ENCODE peak calls at places on chromosomes 12 and 14, in four cellular contexts. A is stomach, J is HepG2, H is sigmoid colon. T is an unnamed sample.

GRCh38 chr12:104579716-104580495 is 123.2 kb downstream of the CHST11 start:
- DNase-seq in J (no peak), H (no peak), A (no peak), T (no peak)

GRCh38 chr14:36647827-36648753 is 13.6 kb upstream of the PAX9 start:
- DNase-seq in H (no peak), J (peak; percentile 61), A (no peak), T (no peak)

GRCh38 chr12:115880238-115880637 is 397.3 kb downstream of the MED13L start:
- DNase-seq in A (no peak), J (no peak), H (no peak), T (no peak)

GRCh38 chr14:60188696-60189095 is 23.5 kb upstream of the DHRS7 start:
- DNase-seq in H (no peak), A (no peak), J (no peak), T (no peak)

GRCh38 chr12:2244013-2244861 is 191.4 kb downstream of the CACNA1C start:
- DNase-seq in A (no peak), H (peak; percentile 87), J (peak; percentile 50), T (peak; percentile 34)

GRCh38 chr14:21262410-21262809 is 6.8 kb downstream of the HNRNPC start:
- DNase-seq in H (no peak), A (no peak), J (no peak), T (no peak)

GRCh38 chr14:96126339-96126770 is 78.3 kb upstream of the BDKRB2 start:
- DNase-seq in H (no peak), J (no peak), A (no peak), T (no peak)

GRCh38 chr12:117494833-117495714 is 133.6 kb upstream of the NOS1 start:
- DNase-seq in H (no peak), A (peak; percentile 73), J (peak; percentile 10), T (peak; percentile 9)

GRCh38 chr12:124774054-124774461 is 89.6 kb downstream of the SCARB1 start:
- DNase-seq in H (no peak), A (no peak), J (no peak), T (no peak)

GRCh38 chr12:133227281-133227852 is 8.3 kb downstream of the ANHX start:
- DNase-seq in A (no peak), H (no peak), J (no peak), T (no peak)

GRCh38 chr12:57751432-57751787 is 700 bp downstream of the CDK4 start:
- DNase-seq in H (peak; percentile 63), A (no peak), J (no peak), T (no peak)

GRCh38 chr12:124927325-124928094 is 13.1 kb upstream of the UBC start:
- DNase-seq in H (peak; percentile 96), A (peak; percentile 95), J (peak; percentile 85), T (peak; percentile 95)

GRCh38 chr14:62800577-62800976 is 244.7 kb downstream of the KCNH5 start:
- DNase-seq in J (no peak), H (no peak), A (no peak), T (no peak)

GRCh38 chr12:131991816-131992430 is 42.2 kb downstream of the EP400 start:
- DNase-seq in J (no peak), A (no peak), H (no peak), T (no peak)

GRCh38 chr12:52151859-52152783 is 39.7 kb downstream of the KRT80 start:
- DNase-seq in H (peak; percentile 84), J (no peak), A (peak; percentile 79), T (peak; percentile 77)

GRCh38 chr14:106513302-106513701 is 986.9 kb downstream of the TMEM121 start:
- DNase-seq in H (no peak), A (no peak), J (no peak), T (no peak)

GRCh38 chr12:118189761-118190181 is 53.8 kb downstream of the PEBP1 start:
- DNase-seq in J (no peak), H (peak; percentile 65), A (no peak), T (no peak)

DNA sequence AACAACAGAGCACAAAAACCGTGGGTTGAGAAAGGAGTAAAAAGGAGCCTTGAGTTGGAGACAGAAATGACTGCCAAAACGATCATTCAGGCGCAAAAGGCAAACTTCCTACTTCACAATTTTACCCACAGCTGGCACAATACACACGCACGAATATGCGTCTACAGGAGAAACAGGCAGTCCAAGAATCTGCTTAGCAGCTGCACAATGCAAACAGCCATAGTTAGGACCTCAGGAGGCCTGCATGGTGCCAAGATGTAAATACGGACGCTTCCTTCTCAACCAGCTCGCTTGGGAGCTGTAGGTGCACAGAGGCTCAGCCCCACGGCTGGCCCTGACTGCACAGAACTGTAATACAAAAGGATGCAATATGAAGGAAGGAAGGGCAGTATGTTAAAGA is 250.1 kb upstream of the CAND1 start:
- DNase-seq in H (no peak), J (no peak), A (no peak), T (no peak)
- TF ChIP-seq POLR2AphosphoS5 in H (no peak), J (no peak), A (no peak), T (no peak)

DNA sequence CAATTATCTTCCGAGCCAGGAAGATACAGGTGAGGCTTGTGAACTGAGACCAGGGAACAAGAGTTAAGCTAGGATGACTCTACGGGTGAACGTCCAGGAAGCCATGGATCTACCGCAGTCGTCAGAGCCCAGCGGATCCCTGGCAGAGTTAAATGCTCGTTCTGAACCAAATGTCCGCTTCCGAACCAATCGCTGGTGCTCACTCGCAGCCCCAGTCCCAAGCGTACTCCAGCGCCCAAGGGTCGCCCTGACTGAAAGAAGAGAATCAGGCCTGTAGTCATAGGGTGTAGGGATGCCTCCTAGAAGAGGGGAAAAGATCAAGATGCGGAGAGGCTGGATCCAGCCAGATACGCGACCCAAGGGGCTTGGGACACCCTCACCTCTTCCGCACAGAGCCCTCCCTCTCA is 283 bp downstream of the VIPAS39 start:
- DNase-seq in H (peak; percentile 64), J (no peak), A (no peak), T (no peak)
- TF ChIP-seq POLR2A in H (no peak), J (peak; percentile 70), A (no peak), T (peak; percentile 70)

GRCh38 chr12:83017001-83017400 is 330.3 kb downstream of the TMTC2 start:
- DNase-seq in A (no peak), J (no peak), H (no peak), T (no peak)

GRCh38 chr12:83018063-83018462 is 331.4 kb downstream of the TMTC2 start:
- DNase-seq in H (no peak), J (no peak), A (no peak), T (no peak)

GRCh38 chr12:83015390-83016225 is 328.9 kb downstream of the TMTC2 start:
- DNase-seq in A (peak; percentile 79), H (peak; percentile 73), J (no peak), T (no peak)

DNA sequence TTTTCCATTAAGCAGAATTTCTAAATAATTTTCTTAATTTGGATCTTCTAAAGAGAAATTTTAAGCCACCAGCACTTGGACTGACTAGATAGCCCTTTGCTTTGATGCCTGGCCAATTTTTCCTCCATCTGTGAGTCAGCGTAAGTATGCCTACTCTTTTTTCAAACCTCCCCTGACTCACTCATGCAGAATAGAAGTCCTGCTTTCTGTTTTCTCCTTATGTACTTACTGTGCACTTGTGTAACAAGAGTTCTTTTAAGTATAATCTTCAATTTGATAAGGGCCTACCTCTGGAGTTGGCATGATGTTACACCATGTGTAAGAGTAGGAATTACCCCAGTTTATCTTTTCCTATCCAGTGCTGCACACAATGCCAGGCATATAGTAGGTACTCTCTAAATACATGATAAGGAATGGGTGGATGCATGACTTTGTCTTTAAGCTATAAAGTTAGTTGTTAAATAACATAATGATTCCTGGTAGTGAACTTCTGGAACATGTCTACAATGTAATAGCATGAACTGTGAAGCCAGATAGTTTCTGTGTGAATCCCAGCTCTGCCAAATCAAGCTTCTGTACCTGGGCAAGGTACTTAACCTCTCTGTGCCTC is 329.6 kb downstream of the TMTC2 start:
- DNase-seq in J (peak; percentile 5), H (peak; percentile 84), A (peak; percentile 44), T (no peak)
- H3K4me3 ChIP-seq in J (no peak overlapping the region), H (peak overlapping the region; percentile 45), A (peak overlapping the region; percentile 35), T (peak overlapping the region; percentile 15)

DNA sequence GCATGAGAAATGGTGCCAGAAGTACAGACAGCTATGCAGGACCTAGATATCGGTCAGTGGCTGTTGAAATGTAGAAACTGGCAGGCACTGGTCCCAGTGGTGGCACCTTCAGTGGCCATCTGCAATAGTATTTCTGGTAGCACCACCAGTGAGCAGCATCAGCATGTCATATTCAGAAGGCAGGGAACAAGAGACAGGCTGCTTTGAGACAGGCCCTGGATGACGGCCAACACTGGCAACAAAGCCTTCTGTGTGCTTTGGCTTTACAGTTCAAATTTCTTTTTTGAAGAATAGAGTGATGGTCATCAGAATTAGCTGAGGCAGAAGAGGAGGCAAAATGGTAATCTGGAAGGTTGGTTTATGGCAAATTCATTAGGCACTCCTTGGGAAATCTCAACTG is 273.4 kb upstream of the SLC16A7 start:
- DNase-seq in H (no peak), J (no peak), A (peak; percentile 70), T (no peak)
- TF ChIP-seq POLR2AphosphoS5 in H (no peak), J (no peak), A (no peak), T (no peak)

GRCh38 chr12:56188116-56188785 is 1.0 kb downstream of the SMARCC2 start:
- DNase-seq in A (no peak), J (no peak), H (no peak), T (no peak)

GRCh38 chr12:56189918-56190694 is 823 bp upstream of the SMARCC2 start:
- DNase-seq in H (peak; percentile 89), A (peak; percentile 86), J (peak; percentile 83), T (peak; percentile 86)

GRCh38 chr12:56190695-56191155 is 1.4 kb upstream of the SMARCC2 start:
- DNase-seq in J (no peak), H (no peak), A (no peak), T (no peak)

GRCh38 chr12:56188786-56189335 is 422 bp downstream of the SMARCC2 start:
- DNase-seq in J (no peak), H (peak; percentile 72), A (no peak), T (no peak)

GRCh38 chr12:56189336-56189917 is at the start of gene SMARCC2:
- DNase-seq in A (peak; percentile 92), H (peak; percentile 95), J (peak; percentile 73), T (peak; percentile 94)
- TF ChIP-seq POLR2A in A (no peak), H (no peak), J (peak; percentile 29), T (peak; percentile 56)

DNA sequence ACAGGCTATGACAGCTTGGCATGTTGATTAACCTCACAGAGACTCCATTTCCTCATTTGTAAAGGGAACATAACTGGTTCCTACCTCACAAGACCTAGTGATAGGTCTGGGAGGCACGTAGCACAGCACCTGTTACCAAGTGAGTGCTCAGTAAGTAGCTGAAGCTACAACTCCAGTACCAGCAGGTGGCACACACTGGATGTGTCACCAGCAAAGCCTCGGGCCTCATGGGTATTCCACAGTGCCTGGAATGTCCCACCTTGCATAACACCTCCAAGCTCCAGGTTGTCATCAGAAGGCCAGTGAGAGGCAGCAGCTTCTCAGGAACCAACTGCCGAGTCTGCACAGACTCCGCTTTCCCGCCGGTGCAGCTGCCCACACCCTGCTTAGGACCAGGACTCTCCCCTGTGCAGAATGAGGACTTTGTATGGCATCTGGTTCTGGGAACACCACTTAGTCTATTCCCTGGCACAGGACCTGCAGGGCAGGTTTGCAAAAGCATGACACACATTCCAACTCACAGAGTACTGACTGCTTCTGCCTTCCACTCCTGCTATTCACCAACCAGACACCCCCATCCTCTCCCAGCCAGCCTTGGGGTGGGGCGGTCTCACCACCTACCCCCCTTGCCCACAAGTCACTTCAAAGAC is 4.2 kb downstream of the VDR start:
- DNase-seq in J (peak; percentile 86), A (peak; percentile 44), H (peak; percentile 41), T (peak; percentile 65)
- H3K4me3 ChIP-seq in J (no peak overlapping the region), A (no peak overlapping the region), H (no peak overlapping the region), T (no peak overlapping the region)

GRCh38 chr14:85528882-85529585 is 910 bp upstream of the FLRT2 start:
- DNase-seq in H (no peak), J (no peak), A (no peak), T (no peak)
- TF ChIP-seq POLR2AphosphoS5 in H (no peak), J (no peak), A (no peak), T (no peak)

T was measured in transverse colon.